ENCODE peak calls at places on chromosome X, in four cellular contexts. One of them, this sample, is unnamed.

GRCh38 chrX:150038977-150039599 is 100.8 kb upstream of the EOLA2 start:
- DNase-seq in fibroblast of lung: no peak
- DNase-seq in astrocyte: peak
- DNase-seq in trophoblast cell: peak
- DNase-seq in this sample: peak

GRCh38 chrX:9532349-9532748 is 67.5 kb downstream of the TBL1X start:
- DNase-seq in fibroblast of lung: no peak
- DNase-seq in astrocyte: peak
- DNase-seq in trophoblast cell: no peak
- DNase-seq in this sample: no peak

GRCh38 chrX:675896-676295 is 45.3 kb downstream of the SHOX start:
- DNase-seq in fibroblast of lung: no peak
- DNase-seq in astrocyte: no peak
- DNase-seq in trophoblast cell: no peak
- DNase-seq in this sample: no peak

GRCh38 chrX:68365356-68365755 is 67.9 kb downstream of the OPHN1 start:
- DNase-seq in fibroblast of lung: peak
- DNase-seq in astrocyte: no peak
- DNase-seq in trophoblast cell: no peak
- DNase-seq in this sample: peak

GRCh38 chrX:46929439-46930018 is 17.3 kb downstream of the JADE3 start:
- DNase-seq in fibroblast of lung: peak
- DNase-seq in astrocyte: peak
- DNase-seq in trophoblast cell: peak
- DNase-seq in this sample: peak

GRCh38 chrX:106177106-106177981 is 9.2 kb downstream of the PWWP3B start:
- DNase-seq in fibroblast of lung: peak
- DNase-seq in astrocyte: peak
- DNase-seq in trophoblast cell: peak
- DNase-seq in this sample: peak

GRCh38 chrX:128759177-128759576 is 707.0 kb upstream of the ACTRT1 start:
- DNase-seq in fibroblast of lung: no peak
- DNase-seq in astrocyte: no peak
- DNase-seq in trophoblast cell: no peak
- DNase-seq in this sample: no peak

GRCh38 chrX:139831689-139832456 is 101.0 kb downstream of the ATP11C start:
- DNase-seq in fibroblast of lung: peak
- DNase-seq in astrocyte: peak
- DNase-seq in trophoblast cell: no peak
- DNase-seq in this sample: peak

GRCh38 chrX:17861496-17862011 is 456 bp upstream of the RAI2 start:
- DNase-seq in fibroblast of lung: no peak
- DNase-seq in astrocyte: no peak
- DNase-seq in trophoblast cell: no peak
- DNase-seq in this sample: no peak

GRCh38 chrX:17859609-17860178 is 1.4 kb downstream of the RAI2 start:
- DNase-seq in fibroblast of lung: no peak
- DNase-seq in astrocyte: no peak
- DNase-seq in trophoblast cell: no peak
- DNase-seq in this sample: no peak

GRCh38 chrX:17860811-17861495 is at the start of gene RAI2:
- DNase-seq in fibroblast of lung: no peak
- DNase-seq in astrocyte: no peak
- DNase-seq in trophoblast cell: peak
- DNase-seq in this sample: no peak

GRCh38 chrX:17854521-17854920 is 6.6 kb downstream of the RAI2 start:
- DNase-seq in fibroblast of lung: no peak
- DNase-seq in astrocyte: no peak
- DNase-seq in trophoblast cell: no peak
- DNase-seq in this sample: no peak

DNA sequence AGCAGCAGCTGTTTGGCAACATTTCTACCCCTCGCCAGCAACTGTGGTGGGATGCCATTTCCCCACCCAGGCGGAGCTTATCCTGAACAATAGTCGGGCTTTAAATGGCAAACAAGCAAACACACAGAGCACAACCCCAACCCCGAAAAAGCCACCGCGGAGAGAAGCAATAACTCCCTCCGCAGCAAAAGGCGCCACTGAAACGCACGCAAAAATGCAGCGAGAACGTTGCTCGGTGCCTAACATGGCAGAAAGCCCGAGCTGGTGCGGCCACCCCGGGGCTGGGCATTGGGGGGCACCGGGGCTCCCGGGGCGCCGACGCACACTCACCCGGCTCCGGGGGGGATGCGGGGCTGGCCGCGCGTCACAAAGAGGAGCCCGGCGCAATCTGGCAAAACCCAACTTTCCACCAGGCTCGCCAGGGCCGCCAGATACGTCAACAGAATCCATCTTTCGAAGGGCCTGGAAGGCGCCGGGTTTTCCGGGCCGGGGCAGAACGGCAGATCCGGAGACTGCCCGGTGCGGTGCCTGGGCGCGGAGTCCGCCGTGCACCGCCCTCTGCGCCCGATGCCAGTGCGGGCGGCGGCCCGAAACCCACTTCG is 818 bp downstream of the RAI2 start:
- DNase-seq in fibroblast of lung: no peak
- DNase-seq in astrocyte: no peak
- DNase-seq in trophoblast cell: no peak
- DNase-seq in this sample: peak
- H3K27ac ChIP-seq in fibroblast of lung: no peak
- H3K27ac ChIP-seq in astrocyte: no peak
- H3K27ac ChIP-seq in trophoblast cell: no peak
- H3K27ac ChIP-seq in this sample: no peak

DNA sequence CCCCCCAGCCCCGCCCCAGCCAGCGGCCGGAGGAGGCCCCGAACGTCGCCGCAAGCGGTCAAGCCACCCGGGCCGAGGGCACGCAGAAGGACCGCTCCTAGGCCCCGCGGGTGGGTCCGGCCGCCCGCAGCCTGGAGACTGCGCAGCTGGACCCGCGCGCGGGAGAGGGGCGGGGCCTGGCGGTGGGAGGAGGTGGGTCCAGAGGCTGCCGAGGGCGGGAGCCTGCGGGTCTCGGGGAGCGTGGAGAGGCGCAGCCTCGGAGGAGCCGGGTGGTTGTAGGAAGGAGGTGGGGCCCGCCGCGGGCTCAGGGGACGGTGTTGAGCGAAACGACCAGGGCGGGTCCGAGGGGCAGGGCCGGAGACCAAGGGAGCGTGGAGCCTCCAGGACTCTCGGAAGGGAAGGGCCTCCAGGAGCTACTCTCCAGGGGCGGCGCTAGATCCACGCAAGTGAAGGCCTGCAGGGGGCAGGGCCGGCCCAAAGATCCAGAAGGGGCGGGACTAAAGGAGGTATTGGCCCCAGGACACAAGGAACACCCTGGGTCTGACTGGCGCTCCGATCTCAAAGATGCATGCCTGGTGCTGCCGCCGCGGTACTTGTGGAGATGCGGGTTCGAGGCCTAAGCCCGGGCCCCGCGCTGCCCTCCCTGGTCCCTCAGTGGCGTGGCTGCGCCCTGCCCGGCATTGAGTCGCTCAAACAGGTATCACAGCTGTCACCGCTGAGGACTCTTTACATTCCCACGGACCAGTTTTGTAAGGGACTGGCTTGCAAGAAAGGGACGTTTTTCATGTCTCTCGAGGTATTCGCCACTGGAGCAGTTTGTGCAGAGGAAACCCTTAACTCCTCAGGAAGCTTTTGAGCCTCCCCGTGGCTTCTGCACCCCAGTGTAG is 5.9 kb downstream of the TIMM17B start:
- DNase-seq in fibroblast of lung: peak
- DNase-seq in astrocyte: peak
- DNase-seq in trophoblast cell: peak
- DNase-seq in this sample: peak
- H2AFZ ChIP-seq in fibroblast of lung: no peak
- H2AFZ ChIP-seq in astrocyte: peak
- H2AFZ ChIP-seq in trophoblast cell: peak
- H2AFZ ChIP-seq in this sample: peak

GRCh38 chrX:155069414-155069813 is 1.5 kb downstream of the CMC4 start:
- DNase-seq in fibroblast of lung: no peak
- DNase-seq in astrocyte: no peak
- DNase-seq in trophoblast cell: no peak
- DNase-seq in this sample: no peak

GRCh38 chrX:155070663-155070974 is 317 bp downstream of the CMC4 start:
- DNase-seq in fibroblast of lung: no peak
- DNase-seq in astrocyte: no peak
- DNase-seq in trophoblast cell: no peak
- DNase-seq in this sample: no peak

GRCh38 chrX:155070038-155070437 is 898 bp downstream of the CMC4 start:
- DNase-seq in fibroblast of lung: no peak
- DNase-seq in astrocyte: no peak
- DNase-seq in trophoblast cell: peak
- DNase-seq in this sample: no peak

GRCh38 chrX:155071694-155072215 is 447 bp downstream of the BRCC3 start:
- DNase-seq in fibroblast of lung: no peak
- DNase-seq in astrocyte: no peak
- DNase-seq in trophoblast cell: peak
- DNase-seq in this sample: no peak

GRCh38 chrX:155070975-155071693 is at the start of the genes BRCC3, CMC4 and MTCP1:
- DNase-seq in fibroblast of lung: peak
- DNase-seq in astrocyte: peak
- DNase-seq in trophoblast cell: peak
- DNase-seq in this sample: peak
- H3K9ac ChIP-seq in fibroblast of lung: peak
- H3K9ac ChIP-seq in astrocyte: peak
- H3K9ac ChIP-seq in trophoblast cell: peak
- H3K9ac ChIP-seq in this sample: peak

GRCh38 chrX:2691543-2692220 is 587 bp downstream of the CD99 start:
- DNase-seq in fibroblast of lung: peak
- DNase-seq in astrocyte: peak
- DNase-seq in trophoblast cell: peak
- DNase-seq in this sample: peak

GRCh38 chrX:2690856-2691542 is at the start of gene CD99:
- DNase-seq in fibroblast of lung: peak
- DNase-seq in astrocyte: peak
- DNase-seq in trophoblast cell: peak
- DNase-seq in this sample: peak

GRCh38 chrX:2692221-2693122 is 1.4 kb downstream of the CD99 start:
- DNase-seq in fibroblast of lung: peak
- DNase-seq in astrocyte: peak
- DNase-seq in trophoblast cell: peak
- DNase-seq in this sample: no peak

GRCh38 chrX:2693123-2693438 is 2.0 kb downstream of the CD99 start:
- DNase-seq in fibroblast of lung: no peak
- DNase-seq in astrocyte: no peak
- DNase-seq in trophoblast cell: no peak
- DNase-seq in this sample: peak

GRCh38 chrX:2689773-2690666 is 1.1 kb upstream of the CD99 start:
- DNase-seq in fibroblast of lung: no peak
- DNase-seq in astrocyte: no peak
- DNase-seq in trophoblast cell: no peak
- DNase-seq in this sample: no peak
- H3K27ac ChIP-seq in fibroblast of lung: no peak
- H3K27ac ChIP-seq in astrocyte: no peak
- H3K27ac ChIP-seq in trophoblast cell: no peak
- H3K27ac ChIP-seq in this sample: no peak

GRCh38 chrX:14963447-14964236 is 90.4 kb downstream of the MOSPD2 start:
- DNase-seq in fibroblast of lung: peak
- DNase-seq in astrocyte: peak
- DNase-seq in trophoblast cell: peak
- DNase-seq in this sample: peak
- H2AFZ ChIP-seq in fibroblast of lung: no peak
- H2AFZ ChIP-seq in astrocyte: peak
- H2AFZ ChIP-seq in trophoblast cell: no peak
- H2AFZ ChIP-seq in this sample: no peak

DNA sequence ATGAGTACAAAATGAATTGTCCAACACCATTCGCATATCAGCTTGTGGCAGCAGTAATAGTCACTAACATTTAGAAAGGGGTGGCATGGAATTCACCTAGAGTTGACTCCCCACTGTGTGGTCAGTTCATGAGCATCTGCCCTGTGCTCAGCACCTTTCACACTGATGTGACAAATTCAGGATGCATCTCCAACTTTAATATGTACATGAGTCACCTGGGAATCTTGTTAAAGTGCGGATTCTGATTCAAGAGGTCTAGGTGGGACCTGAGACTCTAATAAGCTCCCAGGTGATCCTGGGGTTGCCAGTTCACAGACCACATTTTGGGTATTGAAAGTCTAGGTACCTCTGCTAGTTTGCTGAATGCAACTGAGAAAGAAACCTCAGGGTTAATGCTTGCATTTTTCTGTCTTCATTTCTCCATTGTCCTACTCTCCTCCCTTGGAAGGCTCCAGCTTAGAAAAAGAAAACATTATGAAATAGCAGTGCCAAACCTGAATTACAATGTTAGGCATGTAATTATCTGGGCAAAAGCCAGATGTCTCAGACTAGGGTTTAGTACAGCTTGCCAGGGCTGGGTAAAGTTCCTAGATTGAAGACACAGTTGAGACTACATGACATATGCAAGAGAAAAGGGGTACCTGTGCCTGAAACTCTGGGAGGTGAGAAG is 32.7 kb downstream of the TMSB4X start:
- DNase-seq in fibroblast of lung: peak
- DNase-seq in astrocyte: peak
- DNase-seq in trophoblast cell: no peak
- DNase-seq in this sample: no peak
- H3K9ac ChIP-seq in fibroblast of lung: no peak
- H3K9ac ChIP-seq in astrocyte: no peak
- H3K9ac ChIP-seq in trophoblast cell: no peak
- H3K9ac ChIP-seq in this sample: no peak

GRCh38 chrX:12951590-12951965 is 23.3 kb upstream of the TMSB4X start:
- DNase-seq in fibroblast of lung: no peak
- DNase-seq in astrocyte: no peak
- DNase-seq in trophoblast cell: no peak
- DNase-seq in this sample: no peak
- H3K27ac ChIP-seq in fibroblast of lung: no peak
- H3K27ac ChIP-seq in astrocyte: no peak
- H3K27ac ChIP-seq in trophoblast cell: no peak
- H3K27ac ChIP-seq in this sample: no peak

GRCh38 chrX:40154229-40154852 is 56.6 kb upstream of the BCOR start:
- DNase-seq in fibroblast of lung: peak
- DNase-seq in astrocyte: no peak
- DNase-seq in trophoblast cell: no peak
- DNase-seq in this sample: peak

GRCh38 chrX:40152706-40153334 is 55.1 kb upstream of the BCOR start:
- DNase-seq in fibroblast of lung: no peak
- DNase-seq in astrocyte: no peak
- DNase-seq in trophoblast cell: no peak
- DNase-seq in this sample: peak

GRCh38 chrX:40154853-40155616 is 57.3 kb upstream of the BCOR start:
- DNase-seq in fibroblast of lung: peak
- DNase-seq in astrocyte: no peak
- DNase-seq in trophoblast cell: peak
- DNase-seq in this sample: peak

GRCh38 chrX:40152173-40152705 is 54.5 kb upstream of the BCOR start:
- DNase-seq in fibroblast of lung: no peak
- DNase-seq in astrocyte: no peak
- DNase-seq in trophoblast cell: no peak
- DNase-seq in this sample: peak

GRCh38 chrX:40153335-40154221 is 55.8 kb upstream of the BCOR start:
- DNase-seq in fibroblast of lung: peak
- DNase-seq in astrocyte: no peak
- DNase-seq in trophoblast cell: no peak
- DNase-seq in this sample: peak
- H2AFZ ChIP-seq in fibroblast of lung: no peak
- H2AFZ ChIP-seq in astrocyte: peak
- H2AFZ ChIP-seq in trophoblast cell: no peak
- H2AFZ ChIP-seq in this sample: no peak

GRCh38 chrX:48003367-48003757 is 427 bp downstream of the ZNF182 start:
- DNase-seq in fibroblast of lung: no peak
- DNase-seq in astrocyte: no peak
- DNase-seq in trophoblast cell: no peak
- DNase-seq in this sample: no peak

GRCh38 chrX:48003758-48004457 is at the start of gene ZNF182:
- DNase-seq in fibroblast of lung: peak
- DNase-seq in astrocyte: peak
- DNase-seq in trophoblast cell: peak
- DNase-seq in this sample: peak

GRCh38 chrX:48002929-48003328 is 860 bp downstream of the ZNF182 start:
- DNase-seq in fibroblast of lung: no peak
- DNase-seq in astrocyte: no peak
- DNase-seq in trophoblast cell: no peak
- DNase-seq in this sample: no peak
- H3K9ac ChIP-seq in fibroblast of lung: no peak
- H3K9ac ChIP-seq in astrocyte: peak
- H3K9ac ChIP-seq in trophoblast cell: no peak
- H3K9ac ChIP-seq in this sample: peak

This sample was measured in mesenchymal stem cell.